ENCODE peak calls at places on chromosomes 7 and 10, in seven cellular contexts. Q is PC-3, D is spleen, S is fibroblast of the aortic adventitia, J is epithelial cell of esophagus, Z is coronary artery, R is GM10248. O is an unnamed sample.

GRCh38 chr7:128708235-128708634 is 30.9 kb upstream of the CALU start:
- DNase-seq in D (no peak), Q (no peak), J (no peak), Z (no peak), R (no peak), S (no peak), O (no peak)

GRCh38 chr10:107409517-107409916 is 245.0 kb upstream of the SORCS1 start:
- DNase-seq in R (no peak), Z (no peak), Q (peak), D (no peak), S (peak), J (peak), O (peak)

GRCh38 chr10:34535872-34536271 is 279.2 kb downstream of the PARD3 start:
- DNase-seq in Q (no peak), J (no peak), Z (no peak), R (no peak), D (no peak), S (no peak), O (no peak)

GRCh38 chr7:157467496-157468212 is 130.8 kb downstream of the DNAJB6 start:
- DNase-seq in J (no peak), R (no peak), Z (no peak), D (peak), S (no peak), Q (no peak), O (no peak)

GRCh38 chr10:24418532-24418931 is 209.6 kb downstream of the KIAA1217 start:
- DNase-seq in R (no peak), J (no peak), D (no peak), Z (no peak), Q (peak), S (no peak), O (no peak)

GRCh38 chr10:34407227-34407626 is 407.9 kb downstream of the PARD3 start:
- DNase-seq in Q (no peak), R (no peak), Z (no peak), S (peak), D (no peak), J (peak), O (peak)

GRCh38 chr7:123865517-123866117 is 20.6 kb downstream of the HYAL4 start:
- DNase-seq in Z (no peak), R (peak), S (peak), Q (peak), J (peak), D (no peak), O (peak)

GRCh38 chr7:156460861-156461632 is 179.5 kb upstream of the RNF32 start:
- DNase-seq in Q (no peak), S (no peak), J (no peak), Z (no peak), D (no peak), R (no peak), O (no peak)

GRCh38 chr7:43922726-43923125 is 3.5 kb upstream of the UBE2D4 start:
- DNase-seq in R (no peak), S (no peak), Z (no peak), Q (no peak), J (no peak), D (no peak), O (no peak)

GRCh38 chr7:117350027-117350426 is 27.2 kb upstream of the WNT2 start:
- DNase-seq in Q (no peak), R (no peak), Z (no peak), J (no peak), S (no peak), D (no peak), O (no peak)

GRCh38 chr7:96241834-96242233 is 80.1 kb downstream of the SLC25A13 start:
- DNase-seq in R (no peak), S (no peak), J (no peak), D (no peak), Q (no peak), Z (no peak), O (no peak)

GRCh38 chr7:148153611-148154010 is 437.0 kb upstream of the C7orf33 start:
- DNase-seq in S (no peak), J (no peak), Z (no peak), Q (no peak), D (peak), R (no peak), O (peak)

GRCh38 chr7:32094516-32094915 is 24.3 kb upstream of the PDE1C start:
- DNase-seq in D (no peak), Q (no peak), J (no peak), Z (no peak), S (no peak), R (no peak), O (no peak)

GRCh38 chr10:26938578-26938977 is 77.8 kb upstream of the ABI1 start:
- DNase-seq in S (no peak), D (no peak), Q (no peak), J (no peak), R (no peak), Z (no peak), O (peak)

GRCh38 chr7:130473289-130473688 is 18.6 kb upstream of the MEST start:
- DNase-seq in Q (no peak), R (no peak), J (no peak), D (no peak), Z (no peak), S (no peak), O (no peak)

GRCh38 chr10:99364125-99364524 is 35.0 kb downstream of the CNNM1 start:
- DNase-seq in R (no peak), Q (no peak), Z (no peak), J (no peak), S (peak), D (no peak), O (no peak)

GRCh38 chr10:63977329-63977923 is 456.2 kb downstream of the REEP3 start:
- DNase-seq in J (peak), D (no peak), R (peak), Z (no peak), Q (peak), S (peak), O (peak)

GRCh38 chr7:102287465-102288146 is 938 bp downstream of the SH2B2 start:
- DNase-seq in Z (no peak), J (peak), S (no peak), Q (peak), R (no peak), D (peak), O (peak)

GRCh38 chr10:129035052-129035805 is 431.8 kb upstream of the MGMT start:
- DNase-seq in J (no peak), Q (no peak), R (no peak), S (peak), D (peak), Z (no peak), O (peak)

GRCh38 chr10:83536426-83536825 is 602.9 kb upstream of the GHITM start:
- DNase-seq in Z (no peak), Q (no peak), R (no peak), S (no peak), J (no peak), D (no peak), O (no peak)

GRCh38 chr10:3943695-3944257 is 158.8 kb upstream of the KLF6 start:
- DNase-seq in R (no peak), Z (no peak), Q (no peak), J (no peak), S (no peak), D (no peak), O (no peak)

GRCh38 chr7:71019703-71020102 is 112.2 kb upstream of the GALNT17 start:
- DNase-seq in S (no peak), J (no peak), D (no peak), R (no peak), Z (no peak), Q (no peak), O (no peak)

GRCh38 chr10:69348824-69349541 is 67.7 kb downstream of the TACR2 start:
- DNase-seq in J (peak), Z (no peak), S (peak), Q (peak), R (no peak), D (no peak), O (peak)

GRCh38 chr10:61902448-61903183 is 1.1 kb downstream of the ARID5B start:
- DNase-seq in R (peak), Q (peak), S (peak), J (peak), Z (no peak), D (no peak), O (peak)
- TF ChIP-seq CTCF in R (peak), Q (peak), S (peak), J (peak), Z (no peak), D (no peak), O (no peak)

GRCh38 chr10:10915215-10915614 is 102.5 kb upstream of the CELF2 start:
- DNase-seq in R (no peak), Q (no peak), J (no peak), S (no peak), Z (no peak), D (no peak), O (no peak)

GRCh38 chr10:10911035-10911434 is 106.6 kb upstream of the CELF2 start:
- DNase-seq in D (no peak), S (no peak), R (no peak), Q (no peak), Z (no peak), J (no peak), O (no peak)

GRCh38 chr10:10911471-10911921 is 106.2 kb upstream of the CELF2 start:
- DNase-seq in Z (peak), Q (peak), D (no peak), R (no peak), J (peak), S (peak), O (peak)

GRCh38 chr10:10914129-10914528 is 103.5 kb upstream of the CELF2 start:
- DNase-seq in J (no peak), Z (no peak), Q (no peak), D (no peak), S (peak), R (no peak), O (no peak)

DNA sequence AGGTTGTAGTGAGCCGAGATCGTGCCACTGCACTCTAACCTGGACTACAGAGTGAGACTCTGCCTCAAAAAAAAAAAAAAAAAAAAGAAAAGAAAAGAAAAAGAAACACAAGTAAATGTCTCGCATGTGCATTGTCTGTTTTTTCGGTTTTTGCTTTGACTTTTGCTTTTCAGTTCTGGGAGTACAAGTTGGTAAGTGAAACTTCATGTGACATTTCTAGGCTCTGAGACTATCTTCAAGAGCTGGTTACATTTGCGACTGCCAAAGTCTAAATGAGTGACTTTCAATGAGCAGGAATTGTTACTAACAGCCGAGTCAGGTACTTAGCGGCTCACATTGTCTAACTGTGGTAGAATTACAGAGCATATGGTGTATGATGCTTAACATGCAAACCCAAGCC is 107.0 kb upstream of the CELF2 start:
- DNase-seq in Q (no peak), R (no peak), S (no peak), Z (no peak), D (no peak), J (no peak), O (no peak)
- TF ChIP-seq CTCF in Q (no peak), R (no peak), S (no peak), Z (no peak), D (no peak), J (no peak), O (no peak)

GRCh38 chr7:83270407-83270806 is 107.7 kb upstream of the PCLO start:
- DNase-seq in Q (no peak), D (no peak), R (no peak), J (no peak), S (no peak), Z (no peak), O (no peak)

GRCh38 chr7:83276250-83276649 is 113.6 kb upstream of the PCLO start:
- DNase-seq in D (no peak), R (no peak), J (no peak), Z (no peak), S (no peak), Q (no peak), O (no peak)

GRCh38 chr7:83267141-83267631 is 104.5 kb upstream of the PCLO start:
- DNase-seq in S (no peak), Z (no peak), D (no peak), Q (peak), R (no peak), J (peak), O (peak)

GRCh38 chr7:83273699-83274098 is 111.0 kb upstream of the PCLO start:
- DNase-seq in Z (no peak), S (no peak), Q (no peak), D (no peak), R (no peak), J (no peak), O (no peak)

GRCh38 chr7:83271212-83272099 is 108.8 kb upstream of the PCLO start:
- DNase-seq in J (peak), R (no peak), Q (peak), Z (no peak), D (no peak), S (peak), O (peak)
- TF ChIP-seq CTCF in J (peak), R (peak), Q (peak), Z (no peak), D (no peak), S (peak), O (peak)

DNA sequence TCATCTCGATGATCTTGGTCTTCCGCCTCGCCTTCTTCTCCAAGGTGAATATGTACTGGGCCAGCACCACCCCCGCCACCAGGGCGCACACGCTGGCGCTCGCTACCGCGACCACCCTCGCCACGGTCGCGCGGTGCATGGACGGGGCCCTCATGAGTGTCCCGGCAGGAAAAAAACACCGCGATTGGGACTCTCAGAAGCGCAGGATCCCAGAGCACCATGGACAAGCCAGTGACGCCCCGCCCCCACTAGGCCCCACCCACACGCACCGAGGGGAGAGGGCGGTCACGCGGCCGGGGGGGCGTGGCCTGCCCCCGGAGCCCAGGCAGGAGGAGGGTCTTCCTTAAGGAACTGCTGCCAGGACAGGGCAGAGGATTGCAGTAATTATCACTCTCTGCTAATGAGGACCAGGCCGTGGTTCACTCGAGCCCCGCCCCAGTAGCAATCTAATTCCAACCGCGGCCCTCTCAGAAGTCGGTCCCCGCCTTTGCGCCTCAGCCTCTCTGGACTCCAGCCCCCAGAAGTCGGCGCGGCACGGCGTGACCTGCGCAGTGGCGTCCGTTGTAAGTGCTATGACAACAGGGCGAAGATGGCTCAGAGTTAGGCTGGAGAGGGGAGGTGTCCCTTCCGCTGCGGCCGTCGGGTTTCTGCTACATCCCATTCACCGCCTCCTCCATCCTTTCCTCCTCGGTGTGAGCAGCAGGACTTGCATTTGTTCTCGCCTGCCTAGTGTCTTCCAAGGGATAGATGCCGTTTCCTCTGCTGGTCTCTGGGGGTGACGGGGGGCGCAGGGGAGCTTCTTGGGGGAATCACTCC is at the start of gene BBS9:
- DNase-seq in Z (peak), R (peak), J (peak), D (peak), Q (peak), S (peak), O (peak)
- TF ChIP-seq CTCF in Z (no peak), R (no peak), J (peak), D (no peak), Q (no peak), S (peak), O (no peak)

GRCh38 chr7:78983483-78983882 is 470.0 kb downstream of the MAGI2 start:
- DNase-seq in Z (no peak), D (no peak), R (no peak), J (no peak), S (no peak), Q (no peak), O (no peak)

DNA sequence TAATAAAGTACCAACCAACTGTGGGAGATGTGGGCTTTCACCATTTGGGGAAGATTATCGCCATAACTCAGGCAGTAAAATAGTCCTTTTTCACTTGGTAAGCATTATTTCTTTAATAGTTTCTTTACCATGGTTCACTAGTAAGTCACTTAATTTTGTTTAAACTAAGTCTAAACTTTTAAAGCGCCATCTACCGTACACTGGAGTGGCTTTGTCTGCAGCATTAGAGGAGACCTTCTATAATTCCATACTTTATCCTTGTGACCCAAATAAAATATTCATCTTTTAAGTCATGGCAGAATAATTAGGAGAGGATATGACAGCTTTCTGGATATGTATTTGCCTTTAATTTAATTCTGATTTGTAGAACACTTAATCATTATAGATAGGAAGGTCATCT is 468.0 kb downstream of the MAGI2 start:
- DNase-seq in J (no peak), Q (peak), S (peak), Z (no peak), D (no peak), R (no peak), O (no peak)
- TF ChIP-seq CTCF in J (no peak), Q (peak), S (no peak), Z (no peak), D (no peak), R (no peak), O (no peak)

GRCh38 chr7:560966-561630 is 41.5 kb upstream of the PDGFA start:
- DNase-seq in Q (no peak), D (no peak), Z (no peak), R (no peak), S (no peak), J (no peak), O (no peak)
- TF ChIP-seq CTCF in Q (no peak), D (no peak), Z (no peak), R (no peak), S (no peak), J (no peak), O (no peak)

O was measured in MCF 10A.